ENCODE peak calls at places on chromosomes 12 and 14, in five cellular contexts. O is suprapubic skin, X is breast epithelium, V is GM23338, S is stomach. A is an unnamed sample. For H3K27me3, the result is how much of the 10 kb centered on the place peaks cover.

GRCh38 chr12:30108666-30109065 is 324.9 kb upstream of the TMTC1 start:
- DNase-seq in O (no peak), V (no peak), X (no peak), S (no peak), A (no peak)

GRCh38 chr12:128903231-128903630 is 50.0 kb downstream of the GLT1D1 start:
- DNase-seq in V (no peak), O (no peak), X (no peak), S (no peak), A (no peak)

GRCh38 chr12:10211975-10212622 is 578 bp upstream of the GABARAPL1 start:
- DNase-seq in S (peak), O (peak), X (peak), V (peak), A (peak)

GRCh38 chr12:93990832-93991748 is 157.3 kb upstream of the PLXNC1 start:
- DNase-seq in X (no peak), S (no peak), O (no peak), V (peak), A (no peak)

GRCh38 chr12:42104087-42104486 is 40.6 kb downstream of the GXYLT1 start:
- DNase-seq in S (no peak), V (no peak), X (no peak), O (no peak), A (no peak)

GRCh38 chr12:20175704-20176388 is 192.5 kb upstream of the PDE3A start:
- DNase-seq in S (no peak), V (no peak), O (no peak), X (no peak), A (no peak)

GRCh38 chr12:53659011-53659551 is 16.8 kb downstream of the ATP5MC2 start:
- DNase-seq in S (peak), O (no peak), X (peak), V (peak), A (peak)

GRCh38 chr14:53881161-53881846 is 75.3 kb downstream of the BMP4 start:
- DNase-seq in O (no peak), V (no peak), X (no peak), S (no peak), A (no peak)

GRCh38 chr12:67893003-67893402 is 96.2 kb upstream of the IFNG-AS1 start:
- DNase-seq in S (no peak), V (no peak), X (no peak), O (no peak), A (no peak)

GRCh38 chr14:79791055-79791732 is 420.1 kb downstream of the DIO2 start:
- DNase-seq in X (no peak), S (no peak), O (no peak), V (no peak), A (no peak)

GRCh38 chr12:11706509-11707331 is 57.2 kb downstream of the ETV6 start:
- DNase-seq in O (no peak), V (no peak), S (no peak), X (peak), A (no peak)

GRCh38 chr14:68824517-68825347 is 31.9 kb upstream of the ZFP36L1 start:
- DNase-seq in S (peak), O (no peak), X (peak), V (peak), A (peak)

GRCh38 chr12:124428136-124428791 is 133.4 kb downstream of the RFLNA start:
- DNase-seq in V (no peak), S (no peak), X (no peak), O (no peak), A (no peak)

GRCh38 chr14:50257728-50258127 is 26.4 kb upstream of the SOS2 start:
- DNase-seq in V (no peak), S (no peak), O (no peak), X (no peak), A (no peak)

GRCh38 chr14:89956294-89957009 is 725 bp downstream of the TDP1 start:
- DNase-seq in S (peak), O (peak), X (peak), V (peak), A (peak)

GRCh38 chr14:36454599-36455240 is 65.3 kb downstream of the NKX2-1 start:
- DNase-seq in X (no peak), O (no peak), V (no peak), S (no peak), A (no peak)

GRCh38 chr14:68487805-68488590 is 304.9 kb downstream of the ZFP36L1 start:
- DNase-seq in X (no peak), S (no peak), V (no peak), O (no peak), A (no peak)

GRCh38 chr12:54276368-54276767 is 3.6 kb downstream of the CBX5 start:
- DNase-seq in O (no peak), V (no peak), X (no peak), S (no peak), A (no peak)

GRCh38 chr12:55828357-55828756 is 1.0 kb downstream of the DNAJC14 start:
- DNase-seq in S (no peak), X (no peak), V (no peak), O (peak), A (no peak)

GRCh38 chr12:44972746-44973421 is 78.0 kb downstream of the DBX2 start:
- DNase-seq in S (no peak), O (no peak), V (peak), X (no peak), A (no peak)

GRCh38 chr14:95700221-95700976 is 13.5 kb downstream of the TCL1A start:
- DNase-seq in O (no peak), X (no peak), S (no peak), V (peak), A (no peak)
- H3K27me3 ChIP-seq in O (under half), X (under half), S (under half), V (half or more), A (under half)

DNA sequence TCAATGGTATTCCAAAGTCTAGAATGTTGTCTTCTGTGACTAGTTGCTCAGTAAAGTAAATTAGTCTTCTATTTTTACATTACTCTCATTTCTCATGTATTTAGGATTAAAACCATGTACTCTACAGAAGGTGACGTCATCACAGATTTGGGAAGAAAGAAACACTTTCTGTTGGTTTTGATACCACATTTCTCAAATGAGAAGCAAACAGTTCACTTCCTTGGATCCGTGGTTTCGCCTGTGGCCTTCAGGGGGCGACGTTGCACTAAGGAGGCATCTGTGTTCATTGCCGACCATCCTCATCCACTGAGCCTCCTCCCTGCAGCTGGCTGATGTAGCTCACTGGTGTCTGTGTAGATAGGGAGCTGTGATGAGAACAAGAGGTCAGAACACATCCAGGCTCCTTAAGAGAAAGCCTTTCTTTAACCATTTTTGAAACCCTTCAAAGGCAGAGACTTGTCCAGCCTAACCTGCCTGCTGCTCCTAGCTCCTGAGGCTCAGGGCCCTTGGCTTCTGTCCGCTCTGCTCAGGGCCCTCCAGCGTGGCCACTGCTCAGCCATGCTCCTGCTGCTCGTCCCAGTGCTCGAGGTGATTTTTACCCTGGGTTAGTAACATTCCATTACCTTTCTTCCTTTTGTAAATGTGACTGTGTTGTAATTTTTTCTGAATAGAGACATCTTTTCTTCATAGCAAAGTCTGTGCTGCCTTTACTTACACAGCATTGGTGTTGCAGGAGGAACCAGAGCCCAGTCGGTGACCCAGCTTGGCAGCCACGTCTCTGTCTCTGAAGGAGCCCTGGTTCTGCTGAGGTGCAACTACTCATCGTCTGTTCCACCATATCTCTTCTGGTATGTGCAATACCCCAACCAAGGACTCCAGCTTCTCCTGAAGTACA is 220.6 kb upstream of the OR4E1 start:
- DNase-seq in X (no peak), V (peak), O (no peak), S (peak), A (no peak)
- H3K4me3 ChIP-seq in X (no peak), V (no peak), O (no peak), S (no peak), A (no peak)

GRCh38 chr12:110582286-110583136 is 607 bp downstream of the PPTC7 start:
- DNase-seq in O (peak), S (peak), X (peak), V (peak), A (peak)
- TF ChIP-seq CTCF in O (no peak), S (no peak), X (no peak), V (no peak), A (no peak)

GRCh38 chr12:48184549-48184922 is 1.1 kb downstream of the CCDC184 start:
- DNase-seq in V (peak), X (no peak), S (no peak), O (no peak), A (no peak)

GRCh38 chr12:48183876-48184548 is 568 bp downstream of the CCDC184 start:
- DNase-seq in S (no peak), V (peak), O (no peak), X (no peak), A (no peak)

GRCh38 chr12:48185181-48185919 is 1.9 kb downstream of the CCDC184 start:
- DNase-seq in S (no peak), X (no peak), V (peak), O (no peak), A (no peak)

GRCh38 chr12:48182659-48183058 is 785 bp upstream of the CCDC184 start:
- DNase-seq in V (no peak), S (no peak), X (no peak), O (no peak), A (no peak)

GRCh38 chr12:48183091-48183875 is at the start of gene CCDC184:
- DNase-seq in S (peak), X (no peak), O (no peak), V (peak), A (peak)
- H3K27me3 ChIP-seq in S (half or more), X (under half), O (half or more), V (half or more), A (under half)

GRCh38 chr14:20435454-20436362 is at the start of gene KLHL33:
- DNase-seq in X (no peak), V (peak), S (no peak), O (no peak), A (no peak)
- H3K4me3 ChIP-seq in X (peak), V (peak), S (peak), O (peak), A (peak)

GRCh38 chr12:4579305-4580097 is 17.5 kb downstream of the DYRK4 start:
- DNase-seq in V (peak), S (no peak), O (no peak), X (no peak), A (no peak)
- TF ChIP-seq CTCF in V (peak), S (no peak), O (no peak), X (no peak), A (no peak)

A was measured in ascending aorta.